ENCODE peak calls at places on chromosomes 16 and 17, in nine cellular contexts. X is pancreas, B is NCI-H524, R is mucosa of descending colon, P is hippocampal formation, J is NCI-H1105 treated with DMSO at 0.1 percent for 48 hours, Q is neuronal stem cell, G is cardiac muscle cell, H is PC-3. Z is an unnamed sample.
A peak's percentile ranks its signal among the peaks of the same experiment; 100 is the strongest.

GRCh38 chr16:12869681-12870427 is 31.5 kb upstream of the SHISA9 start:
- DNase-seq in X (no peak), B (no peak), R (no peak), P (no peak), J (peak; percentile 14), Q (no peak), G (no peak), H (no peak), Z (no peak)

GRCh38 chr16:49158029-49158642 is 123.5 kb downstream of the CBLN1 start:
- DNase-seq in X (peak; percentile 15), B (no peak), R (no peak), P (no peak), J (no peak), Q (peak; percentile 82), G (peak; percentile 88), H (peak; percentile 45), Z (peak; percentile 33)

GRCh38 chr17:3552916-3553315 is 4.7 kb downstream of the TRPV3 start:
- DNase-seq in X (no peak), B (no peak), R (no peak), P (no peak), J (no peak), Q (no peak), G (no peak), H (no peak), Z (no peak)

GRCh38 chr16:88413231-88413630 is 30.5 kb downstream of the ZNF469 start:
- DNase-seq in X (no peak), B (no peak), R (no peak), P (no peak), J (no peak), Q (no peak), G (no peak), H (no peak), Z (no peak)

GRCh38 chr17:82217530-82218204 is 5.0 kb upstream of the CCDC57 start:
- DNase-seq in X (peak; percentile 37), B (no peak), R (peak; percentile 66), P (peak; percentile 33), J (no peak), Q (no peak), G (no peak), H (peak; percentile 93), Z (no peak)

GRCh38 chr17:77594416-77595209 is 363.9 kb upstream of the TNRC6C start:
- DNase-seq in X (no peak), B (peak; percentile 87), R (no peak), P (no peak), J (no peak), Q (no peak), G (no peak), H (no peak), Z (peak; percentile 23)

GRCh38 chr16:49861299-49861698 is 5.4 kb upstream of the ZNF423 start:
- DNase-seq in X (no peak), B (no peak), R (no peak), P (no peak), J (no peak), Q (no peak), G (no peak), H (no peak), Z (no peak)

GRCh38 chr17:80938556-80938955 is 53.1 kb upstream of the CHMP6 start:
- DNase-seq in X (no peak), B (no peak), R (no peak), P (no peak), J (no peak), Q (no peak), G (no peak), H (no peak), Z (no peak)

GRCh38 chr17:76540381-76541300 is 797 bp downstream of the PRCD start:
- DNase-seq in X (peak; percentile 86), B (peak; percentile 100), R (peak; percentile 88), P (peak; percentile 95), J (peak; percentile 77), Q (peak; percentile 87), G (peak; percentile 96), H (peak; percentile 90), Z (peak; percentile 96)